ENCODE peak calls at places on chromosomes 16 and 17, in nine cellular contexts. O, J, Y, Z, L, A, C, P and E are unnamed samples.

GRCh38 chr17:62703269-62703775 is 75.9 kb downstream of the MRC2 start:
- DNase-seq in O (no peak), J (no peak), Y (no peak), Z (no peak), L (no peak), A (no peak), C (peak; percentile 38), P (no peak), E (no peak)

GRCh38 chr16:67858448-67858993 is 11.0 kb upstream of the CENPT start:
- DNase-seq in O (no peak), J (no peak), Y (no peak), Z (no peak), L (no peak), A (no peak), C (no peak), P (no peak), E (no peak)

GRCh38 chr17:77475012-77475976 is 334.5 kb downstream of the SEC14L1 start:
- DNase-seq in O (no peak), J (no peak), Y (no peak), Z (no peak), L (no peak), A (no peak), C (no peak), P (peak; percentile 87), E (no peak)

GRCh38 chr16:54050281-54051210 is 236.0 kb downstream of the IRX3 start:
- DNase-seq in O (no peak), J (no peak), Y (no peak), Z (no peak), L (no peak), A (no peak), C (no peak), P (peak; percentile 55), E (no peak)

GRCh38 chr17:75959046-75959838 is 18.4 kb upstream of the FBF1 start:
- DNase-seq in O (no peak), J (no peak), Y (no peak), Z (no peak), L (no peak), A (no peak), C (no peak), P (no peak), E (no peak)

GRCh38 chr16:84617631-84618427 is at the start of gene COTL1:
- DNase-seq in O (peak; percentile 78), J (peak; percentile 92), Y (peak; percentile 92), Z (peak; percentile 82), L (peak; percentile 95), A (peak; percentile 95), C (peak; percentile 88), P (peak; percentile 98), E (peak; percentile 93)

GRCh38 chr17:40952675-40953074 is 14.1 kb downstream of the KRT39 start:
- DNase-seq in O (no peak), J (peak; percentile 96), Y (no peak), Z (no peak), L (no peak), A (no peak), C (no peak), P (peak; percentile 88), E (peak; percentile 38)

GRCh38 chr16:75379911-75380847 is 53.1 kb downstream of the CFDP1 start:
- DNase-seq in O (no peak), J (no peak), Y (no peak), Z (no peak), L (no peak), A (peak; percentile 46), C (no peak), P (peak; percentile 47), E (no peak)

GRCh38 chr17:57342141-57342540 is 85.8 kb downstream of the MSI2 start:
- DNase-seq in O (no peak), J (no peak), Y (no peak), Z (no peak), L (no peak), A (no peak), C (no peak), P (peak; percentile 55), E (no peak)

GRCh38 chr16:57783116-57783515 is 19.2 kb downstream of the KIFC3 start:
- DNase-seq in O (no peak), J (no peak), Y (no peak), Z (no peak), L (no peak), A (no peak), C (no peak), P (no peak), E (no peak)

GRCh38 chr17:70608193-70608592 is 438.9 kb downstream of the KCNJ2 start:
- DNase-seq in O (no peak), J (peak; percentile 74), Y (no peak), Z (no peak), L (no peak), A (no peak), C (no peak), P (peak; percentile 31), E (no peak)

GRCh38 chr17:2796164-2797140 is at the start of gene RAP1GAP2:
- DNase-seq in O (peak; percentile 46), J (no peak), Y (no peak), Z (no peak), L (peak; percentile 37), A (peak; percentile 64), C (no peak), P (no peak), E (no peak)

GRCh38 chr17:2797632-2798031 is 1.4 kb downstream of the RAP1GAP2 start:
- DNase-seq in O (no peak), J (no peak), Y (no peak), Z (no peak), L (no peak), A (no peak), C (no peak), P (no peak), E (no peak)

GRCh38 chr17:2797226-2797625 is 988 bp downstream of the RAP1GAP2 start:
- DNase-seq in O (no peak), J (no peak), Y (no peak), Z (no peak), L (no peak), A (no peak), C (no peak), P (no peak), E (no peak)

GRCh38 chr17:2794116-2794803 is 2.0 kb upstream of the RAP1GAP2 start:
- DNase-seq in O (no peak), J (no peak), Y (no peak), Z (no peak), L (no peak), A (no peak), C (no peak), P (no peak), E (no peak)

DNA sequence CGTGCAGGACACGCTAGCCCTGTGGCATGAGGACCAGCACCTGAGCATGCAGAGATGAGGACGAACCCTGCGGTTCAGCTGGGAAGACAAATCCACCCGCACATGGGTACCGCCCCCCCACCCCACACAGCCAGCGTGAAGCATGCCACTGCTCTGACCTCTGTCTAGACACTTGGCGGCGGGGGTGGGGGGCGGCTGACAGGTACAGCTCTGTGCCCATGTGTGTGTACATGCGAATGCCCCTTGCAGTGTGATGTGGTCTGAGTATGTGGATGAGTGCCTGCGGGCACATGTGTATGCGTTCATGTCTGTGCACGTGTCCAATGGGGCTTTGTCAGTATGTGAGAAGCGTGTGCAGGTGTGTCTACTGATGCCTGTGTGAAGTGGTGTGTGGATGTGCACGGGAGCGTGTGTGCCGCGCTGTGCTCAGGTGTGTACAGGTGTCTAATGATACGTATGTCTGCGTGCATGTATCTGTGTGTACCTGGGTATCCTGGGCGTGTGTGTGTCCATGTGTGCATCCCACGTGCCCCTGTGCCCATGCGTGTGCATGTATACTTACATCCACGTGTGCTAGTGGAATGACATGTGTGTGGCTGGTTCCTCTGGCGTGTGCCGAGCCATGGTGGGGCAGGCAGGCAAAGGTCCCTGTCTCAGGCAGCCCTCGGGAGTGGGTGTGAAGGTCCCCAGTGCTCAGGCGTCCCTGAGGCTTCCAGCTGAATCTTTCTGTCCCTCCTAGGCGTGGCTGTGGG is 650 bp upstream of the RAP1GAP2 start:
- DNase-seq in O (no peak), J (no peak), Y (no peak), Z (no peak), L (no peak), A (no peak), C (no peak), P (no peak), E (no peak)
- H3K4me3 ChIP-seq in O (peak overlapping the region; percentile 10), J (no peak overlapping the region), Y (peak overlapping the region; percentile 56), Z (no peak overlapping the region), L (no peak overlapping the region), A (no peak overlapping the region), C (no peak overlapping the region), P (no peak overlapping the region), E (no peak overlapping the region)

GRCh38 chr16:2457267-2457666 is 2.6 kb upstream of the TEDC2 start:
- DNase-seq in O (no peak), J (no peak), Y (no peak), Z (no peak), L (no peak), A (no peak), C (no peak), P (no peak), E (no peak)
- TF ChIP-seq CTCF in O (no peak), J (no peak), Y (no peak), Z (no peak), L (no peak), A (no peak), C (no peak), P (no peak), E (no peak)

GRCh38 chr17:4937553-4937952 is 2.3 kb downstream of the SLC25A11 start:
- DNase-seq in O (no peak), J (no peak), Y (no peak), Z (no peak), L (no peak), A (no peak), C (no peak), P (no peak), E (no peak)

GRCh38 chr17:4938670-4939553 is 934 bp downstream of the SLC25A11 start:
- DNase-seq in O (no peak), J (no peak), Y (no peak), Z (no peak), L (no peak), A (no peak), C (no peak), P (peak; percentile 26), E (no peak)

GRCh38 chr17:4936436-4936835 is 3.4 kb downstream of the SLC25A11 start:
- DNase-seq in O (no peak), J (no peak), Y (no peak), Z (no peak), L (no peak), A (no peak), C (no peak), P (no peak), E (no peak)

GRCh38 chr17:4939554-4939803 is 367 bp downstream of the SLC25A11 start:
- DNase-seq in O (no peak), J (no peak), Y (no peak), Z (no peak), L (no peak), A (no peak), C (no peak), P (peak; percentile 32), E (no peak)

DNA sequence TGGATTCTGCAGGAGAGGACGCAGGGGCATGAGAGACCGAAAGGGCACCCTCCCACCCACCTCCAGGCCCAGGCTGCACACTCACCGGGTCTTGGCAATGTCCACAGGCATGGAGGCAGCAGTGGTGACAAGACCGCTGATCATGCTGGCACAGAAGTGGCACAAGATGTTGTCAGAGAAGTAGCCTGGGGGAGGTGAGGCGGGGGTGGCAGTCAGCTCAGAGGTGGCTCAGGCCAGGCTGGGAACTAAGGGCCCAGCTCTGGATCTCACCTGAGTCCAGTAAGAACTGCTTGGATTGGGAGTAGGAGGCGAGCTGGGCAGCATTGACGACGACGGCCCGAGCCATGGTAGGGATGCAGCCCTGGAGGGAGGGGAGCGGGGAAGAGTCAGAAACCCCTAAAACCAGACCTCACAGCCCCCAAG is 1.8 kb downstream of the SLC25A11 start:
- DNase-seq in O (no peak), J (no peak), Y (no peak), Z (no peak), L (no peak), A (no peak), C (no peak), P (no peak), E (no peak)
- H3K4me3 ChIP-seq in O (no peak overlapping the region), J (no peak overlapping the region), Y (no peak overlapping the region), Z (no peak overlapping the region), L (no peak overlapping the region), A (no peak overlapping the region), C (no peak overlapping the region), P (no peak overlapping the region), E (no peak overlapping the region)

GRCh38 chr17:34361478-34362061 is 1.5 kb downstream of the CCL1 start:
- DNase-seq in O (peak; percentile 39), J (peak; percentile 66), Y (peak; percentile 47), Z (peak; percentile 78), L (peak; percentile 90), A (peak; percentile 90), C (peak; percentile 90), P (peak; percentile 94), E (peak; percentile 48)
- TF ChIP-seq CTCF in O (peak; percentile 99), J (peak; percentile 100), Y (peak; percentile 96), Z (peak; percentile 99), L (peak; percentile 100), A (no peak), C (peak; percentile 100), P (peak; percentile 100), E (peak; percentile 100)